ENCODE peak calls at places on chromosome 4, in seven cellular contexts. Q is H1, V is AG10803, K is AG09309, O is fibroblast of lung, R is HFF-Myc, E is transverse colon. A is an unnamed sample.

GRCh38 chr4:131430302-131430701 is 1718.8 kb upstream of the PCDH10 start:
- DNase-seq in Q (no peak), V (no peak), K (no peak), O (no peak), R (no peak), E (no peak), A (no peak)

GRCh38 chr4:43330288-43330687 is 437.8 kb downstream of the GRXCR1 start:
- DNase-seq in Q (no peak), V (peak), K (no peak), O (peak), R (peak), E (no peak), A (no peak)

GRCh38 chr4:173301518-173302201 is 32.5 kb downstream of the HMGB2 start:
- DNase-seq in Q (no peak), V (peak), K (no peak), O (peak), R (peak), E (no peak), A (no peak)

GRCh38 chr4:173370130-173370476 is 651 bp upstream of the SAP30 start:
- DNase-seq in Q (no peak), V (no peak), K (no peak), O (no peak), R (no peak), E (peak), A (peak)

GRCh38 chr4:21885241-21885640 is 63.3 kb downstream of the KCNIP4 start:
- DNase-seq in Q (no peak), V (peak), K (peak), O (peak), R (no peak), E (no peak), A (no peak)

GRCh38 chr4:158810487-158811215 is 41.8 kb downstream of the FNIP2 start:
- DNase-seq in Q (no peak), V (peak), K (peak), O (peak), R (peak), E (peak), A (peak)

GRCh38 chr4:169286562-169287301 is 16.0 kb upstream of the SH3RF1 start:
- DNase-seq in Q (no peak), V (peak), K (no peak), O (no peak), R (no peak), E (no peak), A (no peak)

GRCh38 chr4:19214591-19214990 is 1037.1 kb upstream of the SLIT2 start:
- DNase-seq in Q (no peak), V (no peak), K (no peak), O (peak), R (no peak), E (no peak), A (no peak)

GRCh38 chr4:10186228-10187214 is 69.9 kb upstream of the WDR1 start:
- DNase-seq in Q (no peak), V (peak), K (no peak), O (no peak), R (no peak), E (no peak), A (no peak)

GRCh38 chr4:148376151-148376550 is 66.1 kb downstream of the NR3C2 start:
- DNase-seq in Q (no peak), V (peak), K (no peak), O (peak), R (peak), E (peak), A (peak)

GRCh38 chr4:118942465-118942864 is 53.8 kb downstream of the SYNPO2 start:
- DNase-seq in Q (no peak), V (peak), K (peak), O (no peak), R (peak), E (no peak), A (no peak)

GRCh38 chr4:52959545-52959944 is 97.4 kb downstream of the RASL11B start:
- DNase-seq in Q (no peak), V (peak), K (peak), O (peak), R (peak), E (no peak), A (no peak)

GRCh38 chr4:148399004-148399403 is 43.2 kb downstream of the NR3C2 start:
- DNase-seq in Q (no peak), V (no peak), K (no peak), O (no peak), R (no peak), E (no peak), A (no peak)

GRCh38 chr4:172794378-172794777 is 374.2 kb upstream of the GALNT7 start:
- DNase-seq in Q (no peak), V (no peak), K (no peak), O (no peak), R (no peak), E (no peak), A (no peak)

GRCh38 chr4:18075823-18076433 is 54.4 kb upstream of the LCORL start:
- DNase-seq in Q (peak), V (no peak), K (no peak), O (no peak), R (no peak), E (peak), A (no peak)

GRCh38 chr4:6550821-6551220 is 24.2 kb upstream of the MAN2B2 start:
- DNase-seq in Q (no peak), V (no peak), K (no peak), O (no peak), R (no peak), E (no peak), A (no peak)

GRCh38 chr4:168689791-168690190 is 192.9 kb downstream of the PALLD start:
- DNase-seq in Q (no peak), V (no peak), K (no peak), O (no peak), R (no peak), E (no peak), A (no peak)

GRCh38 chr4:159443975-159444374 is 341.1 kb downstream of the RAPGEF2 start:
- DNase-seq in Q (no peak), V (no peak), K (no peak), O (no peak), R (no peak), E (no peak), A (no peak)

GRCh38 chr4:25235401-25235800 is 1.6 kb downstream of the PI4K2B start:
- DNase-seq in Q (no peak), V (no peak), K (no peak), O (no peak), R (no peak), E (no peak), A (no peak)

GRCh38 chr4:183639291-183639690 is 19.7 kb downstream of the RWDD4 start:
- DNase-seq in Q (no peak), V (peak), K (no peak), O (no peak), R (no peak), E (no peak), A (no peak)

GRCh38 chr4:41611881-41612871 is 74.2 kb downstream of the LIMCH1 start:
- DNase-seq in Q (no peak), V (peak), K (no peak), O (peak), R (no peak), E (peak), A (peak)

GRCh38 chr4:181987392-181987791 is 255.8 kb upstream of the TENM3 start:
- DNase-seq in Q (no peak), V (no peak), K (no peak), O (no peak), R (no peak), E (no peak), A (no peak)

GRCh38 chr4:83605216-83605615 is 69.3 kb downstream of the GPAT3 start:
- DNase-seq in Q (no peak), V (no peak), K (no peak), O (no peak), R (no peak), E (no peak), A (no peak)

GRCh38 chr4:118281611-118282442 is 71.0 kb downstream of the PRSS12 start:
- DNase-seq in Q (no peak), V (peak), K (no peak), O (peak), R (peak), E (no peak), A (no peak)

GRCh38 chr4:184097240-184097619 is 120.4 kb downstream of the ENPP6 start:
- DNase-seq in Q (peak), V (peak), K (no peak), O (no peak), R (no peak), E (peak), A (peak)

GRCh38 chr4:38049545-38050170 is 89.5 kb downstream of the PTTG2 start:
- DNase-seq in Q (no peak), V (no peak), K (no peak), O (no peak), R (no peak), E (no peak), A (no peak)
- H3K4me3 ChIP-seq in Q (no peak), V (no peak), K (no peak), O (no peak), R (no peak), E (no peak), A (no peak)

DNA sequence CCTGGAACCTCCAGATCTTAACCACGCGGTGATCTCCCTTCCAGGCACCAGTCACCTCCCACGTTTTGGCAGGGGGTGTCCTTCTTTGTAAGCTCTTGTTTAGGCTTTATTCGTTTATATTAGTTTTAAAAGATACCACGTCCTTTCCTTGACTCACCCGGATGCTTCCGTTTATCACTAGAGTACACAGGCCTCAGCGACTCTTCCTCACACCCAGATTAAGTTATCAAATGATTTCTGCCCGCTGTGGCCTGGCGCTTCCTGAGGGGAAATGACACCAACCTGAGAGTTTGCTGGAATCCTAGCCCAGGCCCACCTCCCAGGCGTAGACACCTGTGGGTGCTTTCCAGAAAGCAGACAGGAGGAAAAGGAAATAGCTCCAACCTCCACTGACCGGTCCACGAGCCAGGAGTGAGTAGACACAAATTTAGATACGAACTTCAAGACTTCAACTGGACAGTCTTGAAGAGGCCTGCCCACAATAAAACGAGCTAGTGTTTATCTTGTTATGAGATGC is 756 bp upstream of the ADAMTS3 start:
- DNase-seq in Q (no peak), V (no peak), K (no peak), O (peak), R (no peak), E (no peak), A (no peak)
- H3K4me3 ChIP-seq in Q (peak), V (peak), K (peak), O (peak), R (peak), E (peak), A (no peak)

GRCh38 chr4:8739357-8739756 is 132.3 kb downstream of the HMX1 start:
- DNase-seq in Q (no peak), V (no peak), K (no peak), O (no peak), R (no peak), E (no peak), A (no peak)

GRCh38 chr4:8742546-8742945 is 129.1 kb downstream of the HMX1 start:
- DNase-seq in Q (no peak), V (no peak), K (no peak), O (no peak), R (no peak), E (no peak), A (no peak)

GRCh38 chr4:8741513-8742226 is 130.0 kb downstream of the HMX1 start:
- DNase-seq in Q (no peak), V (no peak), K (no peak), O (no peak), R (no peak), E (no peak), A (peak)

GRCh38 chr4:8739820-8740665 is 131.6 kb downstream of the HMX1 start:
- DNase-seq in Q (no peak), V (no peak), K (no peak), O (no peak), R (no peak), E (no peak), A (no peak)

DNA sequence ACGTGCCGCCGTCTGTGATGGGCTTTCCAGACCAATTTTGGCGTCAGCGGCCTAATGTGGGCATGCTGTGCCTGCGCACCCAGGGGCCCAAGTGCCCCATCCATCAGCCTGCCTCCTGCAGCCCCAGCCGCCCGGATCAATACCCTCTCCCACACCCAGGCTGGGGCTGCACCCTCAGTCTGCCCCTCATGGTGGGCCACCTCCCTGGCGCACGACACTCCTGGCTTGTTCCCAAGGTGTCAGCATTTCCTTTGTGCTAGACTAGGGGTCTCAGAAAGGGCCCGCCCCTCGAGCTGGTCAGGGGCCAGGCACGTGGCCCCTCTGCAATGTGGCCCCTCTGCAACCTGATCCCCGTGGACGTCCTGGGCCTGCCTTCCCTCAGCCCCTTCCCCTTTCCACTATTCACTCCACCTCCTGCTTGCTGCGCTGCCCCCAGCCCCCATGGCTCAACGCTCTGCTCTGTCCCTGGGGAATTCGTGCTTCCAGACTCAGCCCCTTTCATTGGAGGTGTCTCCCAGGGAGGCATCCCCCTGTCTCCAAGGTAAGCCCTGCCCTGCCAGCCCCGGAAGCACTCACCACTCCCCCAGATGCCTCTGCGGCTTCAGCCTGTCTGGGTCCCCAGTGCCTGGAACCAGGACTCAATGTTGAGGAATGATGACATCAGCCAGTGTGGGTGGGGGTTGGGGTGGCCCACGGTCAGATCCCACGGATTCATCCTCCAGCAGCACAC is 130.8 kb downstream of the HMX1 start:
- DNase-seq in Q (no peak), V (no peak), K (no peak), O (no peak), R (no peak), E (no peak), A (no peak)
- H3K4me3 ChIP-seq in Q (no peak), V (no peak), K (no peak), O (no peak), R (no peak), E (no peak), A (no peak)

DNA sequence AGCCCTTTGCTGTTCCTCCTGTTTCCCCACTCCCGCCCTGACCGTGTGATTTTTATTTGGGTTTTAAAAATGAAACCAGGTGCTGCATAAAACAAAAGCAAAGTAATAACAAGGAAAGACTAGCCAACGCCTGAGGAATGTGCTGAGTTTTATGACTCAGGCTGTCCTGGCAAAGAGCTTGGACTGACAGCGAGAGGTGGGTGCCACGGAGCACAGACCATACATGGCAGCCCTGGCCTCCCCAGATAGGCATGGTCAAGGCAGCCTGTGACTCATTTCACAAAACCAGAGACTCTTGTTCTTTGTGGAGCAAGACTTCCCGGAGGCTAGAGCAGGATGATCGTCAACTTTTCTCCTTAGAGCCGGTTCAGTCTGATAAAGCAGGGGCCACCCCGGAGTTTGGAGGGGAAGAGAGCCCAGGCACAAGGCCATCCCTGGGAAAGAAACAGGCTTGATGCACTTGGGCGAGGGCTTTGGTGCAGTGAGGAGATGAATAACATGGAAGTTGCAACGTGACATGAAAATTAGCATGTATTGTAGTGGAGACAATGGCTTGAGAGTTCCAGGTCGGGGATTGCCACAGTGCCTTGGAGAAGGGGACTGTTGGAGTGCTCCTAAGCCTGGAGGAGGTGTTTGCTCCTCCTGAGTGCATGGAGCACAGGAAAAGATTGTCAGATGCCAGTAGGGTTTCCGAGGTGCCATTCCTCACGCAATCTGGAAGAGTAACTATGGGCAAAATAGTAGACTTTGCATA is 54.8 kb downstream of the C4orf51 start:
- DNase-seq in Q (no peak), V (peak), K (peak), O (peak), R (peak), E (peak), A (peak)
- H3K4me3 ChIP-seq in Q (no peak), V (peak), K (peak), O (peak), R (peak), E (peak), A (no peak)

GRCh38 chr4:78396613-78397291 is 154.8 kb upstream of the ANXA3 start:
- DNase-seq in Q (no peak), V (no peak), K (no peak), O (no peak), R (no peak), E (no peak), A (no peak)
- H3K4me3 ChIP-seq in Q (no peak), V (no peak), K (no peak), O (no peak), R (no peak), E (no peak), A (no peak)

A was measured in aorta.